ENCODE peak calls at places on chromosomes 16 and 17, in five cellular contexts. P is CD8-positive, alpha-beta T cell; V is left ventricle myocardium inferior; W is Peyer's patch; U is heart left ventricle. X is an unnamed sample. For H3K27me3, the result is how much of the 10 kb centered on the place peaks cover.

GRCh38 chr16:27437946-27438345 is 36.0 kb downstream of the IL21R start:
- DNase-seq in P (no peak), V (no peak), U (peak), W (no peak), X (no peak)

GRCh38 chr16:25010542-25010941 is 4.6 kb downstream of the ARHGAP17 start:
- DNase-seq in W (no peak), V (no peak), U (no peak), P (no peak), X (no peak)

GRCh38 chr16:67666032-67666537 is 465 bp downstream of the ENKD1 start:
- DNase-seq in W (no peak), P (no peak), V (peak), U (no peak), X (no peak)

GRCh38 chr16:50425648-50426047 is 56.9 kb upstream of the BRD7 start:
- DNase-seq in P (no peak), V (no peak), U (no peak), W (no peak), X (no peak)

GRCh38 chr17:78615631-78616030 is 38.4 kb upstream of the DNAH17 start:
- DNase-seq in W (no peak), P (no peak), V (no peak), U (no peak), X (no peak)

GRCh38 chr16:81638286-81638945 is 140.7 kb upstream of the PLCG2 start:
- DNase-seq in V (no peak), W (no peak), U (no peak), P (no peak), X (no peak)

GRCh38 chr16:25135239-25135878 is 23.8 kb downstream of the LCMT1 start:
- DNase-seq in V (no peak), U (no peak), W (no peak), P (no peak), X (no peak)

GRCh38 chr17:491086-492014 is 138.7 kb upstream of the RPH3AL start:
- DNase-seq in W (peak), P (peak), V (peak), U (peak), X (no peak)

GRCh38 chr17:65446838-65447526 is 114.5 kb downstream of the AXIN2 start:
- DNase-seq in W (no peak), P (no peak), U (no peak), V (no peak), X (no peak)

GRCh38 chr17:78114831-78115723 is 13.5 kb downstream of the TMC6 start:
- DNase-seq in U (no peak), P (no peak), W (no peak), V (peak), X (peak)

GRCh38 chr17:61904094-61904710 is 23.6 kb downstream of the INTS2 start:
- DNase-seq in P (no peak), U (no peak), W (peak), V (no peak), X (no peak)
- H3K27ac ChIP-seq in P (peak), U (no peak), W (peak), V (no peak), X (no peak)

GRCh38 chr16:75111514-75112280 is 4.9 kb downstream of the LDHD start:
- DNase-seq in W (no peak), U (peak), V (no peak), P (no peak), X (no peak)
- TF ChIP-seq CTCF in W (no peak), U (no peak), V (peak), P (no peak), X (no peak)

GRCh38 chr17:49437696-49438438 is 23.2 kb upstream of the PHB1 start:
- DNase-seq in V (no peak), P (no peak), W (no peak), U (no peak), X (no peak)
- H3K27me3 ChIP-seq in V (half or more), P (under half), W (under half), U (under half), X (under half)

GRCh38 chr17:42798383-42799380 is at the start of the genes CNTD1 and COA3:
- DNase-seq in U (peak), V (peak), W (peak), P (peak), X (peak)
- H3K27ac ChIP-seq in U (peak), V (peak), W (peak), P (peak), X (peak)

DNA sequence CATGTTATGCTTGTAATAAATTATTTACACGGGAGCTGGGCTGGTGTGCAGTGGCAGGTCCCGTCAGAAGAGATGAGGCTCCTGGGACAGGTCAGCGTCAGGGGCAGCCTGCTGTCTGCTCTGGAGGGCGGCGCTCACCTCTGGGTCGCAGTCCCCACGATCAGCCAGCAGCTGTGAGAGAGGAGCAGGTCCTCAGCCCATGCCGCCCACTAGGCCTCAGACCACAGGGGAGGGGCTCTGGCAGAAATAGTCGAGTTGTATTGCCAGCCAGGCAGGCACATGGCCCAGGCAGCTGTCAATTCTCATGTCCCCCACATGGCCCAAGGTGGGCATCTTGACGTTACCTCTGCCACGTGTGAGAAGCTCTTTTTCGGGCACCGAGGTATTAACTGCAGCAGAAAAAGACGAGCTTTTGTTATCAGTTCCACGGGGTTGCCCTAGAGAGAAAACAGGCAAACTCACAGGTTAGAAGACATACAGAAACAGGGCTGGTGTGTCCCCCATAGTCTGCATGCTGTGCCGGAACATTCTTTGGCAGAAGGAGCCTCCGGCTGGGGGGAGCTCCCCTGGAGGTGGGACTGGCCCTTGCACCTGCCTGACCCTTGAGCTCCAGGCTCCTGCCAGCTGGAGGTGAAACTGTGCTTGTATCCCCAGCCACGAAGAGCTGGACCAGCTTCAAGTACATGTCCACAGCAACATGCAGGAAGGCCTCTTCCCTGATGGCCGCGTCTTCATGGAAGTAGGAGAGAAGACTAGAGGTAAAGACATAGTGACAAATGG is 17.4 kb downstream of the ZNF276 start:
- DNase-seq in U (no peak), V (no peak), P (no peak), W (no peak), X (no peak)
- TF ChIP-seq CTCF in U (no peak), V (no peak), P (no peak), W (no peak), X (no peak)

GRCh38 chr16:88941051-88941932 is 35.7 kb downstream of the CBFA2T3 start:
- DNase-seq in V (peak), W (no peak), P (no peak), U (peak), X (no peak)
- H3K27me3 ChIP-seq in V (half or more), W (under half), P (under half), U (under half), X (under half)

DNA sequence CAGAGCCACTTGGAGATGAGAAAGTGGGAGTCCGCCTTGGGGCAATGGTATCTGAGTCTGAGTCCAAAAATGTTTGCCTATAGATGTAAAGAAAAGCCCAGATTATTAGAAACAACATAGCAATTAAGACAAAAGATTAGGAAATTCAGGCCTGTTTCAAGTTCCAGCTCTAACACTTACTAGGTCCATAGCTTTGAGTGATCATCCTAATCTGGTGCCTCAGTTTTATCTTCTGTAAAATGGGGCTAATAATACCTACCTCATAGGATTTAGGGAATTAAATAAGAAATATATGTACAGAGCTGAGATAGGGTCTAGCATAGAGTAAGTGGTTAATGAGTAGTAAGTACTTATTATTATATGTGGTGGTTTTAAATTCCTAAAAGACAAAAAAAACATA is 58.6 kb upstream of the NLK start:
- DNase-seq in W (no peak), P (no peak), U (no peak), V (no peak), X (no peak)
- H3K27ac ChIP-seq in W (no peak), P (no peak), U (no peak), V (peak), X (no peak)

X was measured in dorsolateral prefrontal cortex.